ENCODE peak calls at places on chromosomes 2 and 18, in five cellular contexts. One of them, this sample, is unnamed.

GRCh38 chr18:67520276-67521035 is 3.9 kb upstream of the DSEL start:
- DNase-seq in H9: no peak
- DNase-seq in IMR-90: peak; percentile 76
- DNase-seq in colonic mucosa: no peak
- DNase-seq in fibroblast of lung: peak; percentile 71
- DNase-seq in this sample: peak; percentile 93

GRCh38 chr2:125397535-125398251 is 1258.3 kb upstream of the GYPC start:
- DNase-seq in H9: no peak
- DNase-seq in IMR-90: no peak
- DNase-seq in colonic mucosa: no peak
- DNase-seq in fibroblast of lung: no peak
- DNase-seq in this sample: no peak

GRCh38 chr2:236517463-236518077 is 52.1 kb upstream of the ACKR3 start:
- DNase-seq in H9: no peak
- DNase-seq in IMR-90: no peak
- DNase-seq in colonic mucosa: no peak
- DNase-seq in fibroblast of lung: no peak
- DNase-seq in this sample: no peak

GRCh38 chr2:47521666-47522285 is 118.8 kb downstream of the MSH2 start:
- DNase-seq in H9: no peak
- DNase-seq in IMR-90: no peak
- DNase-seq in colonic mucosa: no peak
- DNase-seq in fibroblast of lung: no peak
- DNase-seq in this sample: no peak

GRCh38 chr2:174025271-174026121 is 60.3 kb upstream of the SP3 start:
- DNase-seq in H9: no peak
- DNase-seq in IMR-90: peak; percentile 89
- DNase-seq in colonic mucosa: peak; percentile 62
- DNase-seq in fibroblast of lung: peak; percentile 72
- DNase-seq in this sample: peak; percentile 96

GRCh38 chr2:110910404-110910803 is 178.0 kb downstream of the ACOXL start:
- DNase-seq in H9: no peak
- DNase-seq in IMR-90: no peak
- DNase-seq in colonic mucosa: no peak
- DNase-seq in fibroblast of lung: no peak
- DNase-seq in this sample: no peak

GRCh38 chr2:112494839-112495238 is 12.9 kb downstream of the TTL start:
- DNase-seq in H9: no peak
- DNase-seq in IMR-90: no peak
- DNase-seq in colonic mucosa: no peak
- DNase-seq in fibroblast of lung: no peak
- DNase-seq in this sample: no peak

GRCh38 chr2:237901932-237902846 is 42.8 kb downstream of the RAMP1 start:
- DNase-seq in H9: peak; percentile 60
- DNase-seq in IMR-90: no peak
- DNase-seq in colonic mucosa: no peak
- DNase-seq in fibroblast of lung: no peak
- DNase-seq in this sample: no peak

GRCh38 chr2:240985881-240986786 is 12.3 kb upstream of the SNED1 start:
- DNase-seq in H9: no peak
- DNase-seq in IMR-90: no peak
- DNase-seq in colonic mucosa: no peak
- DNase-seq in fibroblast of lung: no peak
- DNase-seq in this sample: no peak

GRCh38 chr2:237441605-237442004 is 27.6 kb upstream of the COL6A3 start:
- DNase-seq in H9: no peak
- DNase-seq in IMR-90: peak; percentile 89
- DNase-seq in colonic mucosa: no peak
- DNase-seq in fibroblast of lung: peak; percentile 88
- DNase-seq in this sample: peak; percentile 59

GRCh38 chr18:11668441-11669169 is 20.5 kb upstream of the GNAL start:
- DNase-seq in H9: peak; percentile 16
- DNase-seq in IMR-90: no peak
- DNase-seq in colonic mucosa: no peak
- DNase-seq in fibroblast of lung: no peak
- DNase-seq in this sample: no peak

GRCh38 chr2:110946892-110947291 is 173.8 kb upstream of the BCL2L11 start:
- DNase-seq in H9: no peak
- DNase-seq in IMR-90: no peak
- DNase-seq in colonic mucosa: no peak
- DNase-seq in fibroblast of lung: no peak
- DNase-seq in this sample: no peak

GRCh38 chr2:15041429-15041837 is 408.9 kb downstream of the LRATD1 start:
- DNase-seq in H9: no peak
- DNase-seq in IMR-90: peak; percentile 60
- DNase-seq in colonic mucosa: no peak
- DNase-seq in fibroblast of lung: peak; percentile 25
- DNase-seq in this sample: peak; percentile 13

GRCh38 chr2:26847663-26848335 is at the start of gene DPYSL5:
- DNase-seq in H9: peak; percentile 92
- DNase-seq in IMR-90: no peak
- DNase-seq in colonic mucosa: no peak
- DNase-seq in fibroblast of lung: no peak
- DNase-seq in this sample: peak; percentile 7

GRCh38 chr2:97769308-97769707 is 55.9 kb downstream of the ZAP70 start:
- DNase-seq in H9: no peak
- DNase-seq in IMR-90: no peak
- DNase-seq in colonic mucosa: no peak
- DNase-seq in fibroblast of lung: no peak
- DNase-seq in this sample: no peak

GRCh38 chr2:191845876-191846786 is 757 bp downstream of the CAVIN2 start:
- DNase-seq in H9: no peak
- DNase-seq in IMR-90: no peak
- DNase-seq in colonic mucosa: no peak
- DNase-seq in fibroblast of lung: no peak
- DNase-seq in this sample: no peak

GRCh38 chr2:146666336-146666735 is 1178.5 kb upstream of the ACVR2A start:
- DNase-seq in H9: no peak
- DNase-seq in IMR-90: peak; percentile 4
- DNase-seq in colonic mucosa: no peak
- DNase-seq in fibroblast of lung: peak; percentile 30
- DNase-seq in this sample: peak; percentile 23

GRCh38 chr2:119264781-119265692 is 41.4 kb downstream of the STEAP3 start:
- DNase-seq in H9: peak; percentile 84
- DNase-seq in IMR-90: peak; percentile 48
- DNase-seq in colonic mucosa: peak; percentile 36
- DNase-seq in fibroblast of lung: peak; percentile 31
- DNase-seq in this sample: peak; percentile 63

GRCh38 chr2:183029219-183029618 is 9.0 kb downstream of the NCKAP1 start:
- DNase-seq in H9: no peak
- DNase-seq in IMR-90: peak; percentile 43
- DNase-seq in colonic mucosa: no peak
- DNase-seq in fibroblast of lung: peak; percentile 39
- DNase-seq in this sample: peak; percentile 50

GRCh38 chr2:11630855-11631254 is 39.1 kb downstream of the NTSR2 start:
- DNase-seq in H9: no peak
- DNase-seq in IMR-90: no peak
- DNase-seq in colonic mucosa: no peak
- DNase-seq in fibroblast of lung: no peak
- DNase-seq in this sample: no peak

GRCh38 chr2:168565512-168565911 is 109.4 kb downstream of the CERS6 start:
- DNase-seq in H9: no peak
- DNase-seq in IMR-90: no peak
- DNase-seq in colonic mucosa: no peak
- DNase-seq in fibroblast of lung: no peak
- DNase-seq in this sample: no peak

GRCh38 chr2:7044253-7045250 is 127.3 kb downstream of the RNF144A start:
- DNase-seq in H9: peak; percentile 50
- DNase-seq in IMR-90: peak; percentile 37
- DNase-seq in colonic mucosa: peak; percentile 70
- DNase-seq in fibroblast of lung: peak; percentile 44
- DNase-seq in this sample: peak; percentile 79

GRCh38 chr2:148745151-148745851 is 100.8 kb downstream of the EPC2 start:
- DNase-seq in H9: no peak
- DNase-seq in IMR-90: peak; percentile 50
- DNase-seq in colonic mucosa: no peak
- DNase-seq in fibroblast of lung: no peak
- DNase-seq in this sample: no peak

GRCh38 chr2:8692783-8693768 is 11.2 kb downstream of the ID2 start:
- DNase-seq in H9: peak; percentile 72
- DNase-seq in IMR-90: no peak
- DNase-seq in colonic mucosa: peak; percentile 82
- DNase-seq in fibroblast of lung: peak; percentile 11
- DNase-seq in this sample: peak; percentile 14

GRCh38 chr2:121771976-121772742 is 16.7 kb downstream of the TSN start:
- DNase-seq in H9: no peak
- DNase-seq in IMR-90: peak; percentile 32
- DNase-seq in colonic mucosa: no peak
- DNase-seq in fibroblast of lung: peak; percentile 62
- DNase-seq in this sample: no peak

DNA sequence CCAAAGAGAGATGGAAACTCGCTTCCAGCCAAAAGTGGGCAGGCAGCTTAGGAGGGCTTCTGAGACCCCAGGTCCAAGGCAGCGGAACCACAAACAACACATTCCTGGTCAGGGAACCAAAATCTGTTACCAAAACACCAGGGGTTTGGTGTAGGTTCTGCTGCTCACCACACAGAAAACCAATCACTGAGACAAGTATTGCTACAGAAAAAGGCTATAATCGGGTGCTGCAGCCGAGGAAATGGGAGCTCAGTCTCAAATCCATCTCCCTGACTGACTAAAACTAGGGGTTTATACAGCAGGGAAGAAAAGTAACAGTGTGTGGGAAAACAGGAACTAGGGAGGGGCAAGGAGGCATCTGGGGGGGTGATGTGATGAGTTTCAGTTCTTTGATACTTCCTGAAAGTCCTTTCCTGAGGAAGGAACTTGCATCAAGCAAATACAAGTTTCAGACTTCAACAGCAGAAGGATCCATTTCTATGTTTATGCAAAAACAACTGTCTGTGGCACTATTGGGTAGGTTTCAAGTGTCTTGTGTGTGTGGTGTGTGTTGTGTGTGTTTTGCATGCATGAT is 108.0 kb downstream of the FAM168B start:
- DNase-seq in H9: no peak
- DNase-seq in IMR-90: no peak
- DNase-seq in colonic mucosa: no peak
- DNase-seq in fibroblast of lung: no peak
- DNase-seq in this sample: no peak
- H3K9ac ChIP-seq in H9: no peak overlapping the region
- H3K9ac ChIP-seq in IMR-90: no peak overlapping the region
- H3K9ac ChIP-seq in colonic mucosa: no peak overlapping the region
- H3K9ac ChIP-seq in fibroblast of lung: no peak overlapping the region
- H3K9ac ChIP-seq in this sample: no peak overlapping the region

GRCh38 chr2:63051795-63052333 is 1.2 kb downstream of the OTX1 start:
- DNase-seq in H9: peak; percentile 35
- DNase-seq in IMR-90: no peak
- DNase-seq in colonic mucosa: no peak
- DNase-seq in fibroblast of lung: no peak
- DNase-seq in this sample: no peak
- H3K9ac ChIP-seq in H9: no peak overlapping the region
- H3K9ac ChIP-seq in IMR-90: no peak overlapping the region
- H3K9ac ChIP-seq in colonic mucosa: no peak overlapping the region
- H3K9ac ChIP-seq in fibroblast of lung: no peak overlapping the region
- H3K9ac ChIP-seq in this sample: no peak overlapping the region

DNA sequence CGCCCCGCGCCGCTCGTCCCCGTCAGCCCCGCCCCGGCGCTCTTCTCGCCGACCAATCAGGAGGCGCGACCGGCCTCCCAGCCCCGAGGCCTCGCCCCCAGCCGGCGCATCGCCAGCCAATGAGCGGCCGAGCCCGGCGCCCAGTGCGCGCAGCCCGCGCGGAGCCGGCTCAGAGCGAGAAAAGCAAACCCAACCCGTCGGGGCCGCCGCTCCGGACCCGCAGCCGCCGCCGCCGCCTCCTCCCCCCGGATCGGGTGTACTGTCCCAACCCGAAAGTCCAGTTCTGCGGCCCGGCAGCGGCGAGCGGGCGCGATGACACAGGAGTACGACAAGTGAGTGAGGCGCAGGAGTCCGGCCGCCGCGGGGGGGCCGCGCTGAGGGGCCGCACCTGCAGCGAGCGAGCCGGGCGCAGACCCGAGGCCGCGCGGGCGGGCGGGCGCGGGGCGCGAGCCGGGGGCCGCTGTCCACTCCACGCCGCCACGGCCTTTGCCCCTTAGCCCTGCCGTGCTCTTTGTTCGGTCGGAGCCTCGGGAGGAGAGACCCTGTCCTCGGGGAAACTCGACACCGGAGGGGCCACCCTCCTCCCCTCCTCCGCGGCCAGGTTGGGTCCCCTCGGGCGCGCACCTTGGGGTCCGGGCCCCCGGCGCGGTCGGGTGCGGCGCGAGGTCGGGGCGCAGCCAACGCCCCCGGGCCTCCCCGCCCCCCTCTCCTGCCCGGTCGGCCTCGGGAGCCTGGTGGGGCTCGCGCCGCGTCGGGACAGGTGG is at the start of gene GRHL1:
- DNase-seq in H9: peak; percentile 91
- DNase-seq in IMR-90: peak; percentile 86
- DNase-seq in colonic mucosa: peak; percentile 93
- DNase-seq in fibroblast of lung: peak; percentile 83
- DNase-seq in this sample: peak; percentile 97
- H3K9ac ChIP-seq in H9: no peak within 1 kb of the TSS
- H3K9ac ChIP-seq in IMR-90: peak within 1 kb of the TSS; percentile 53
- H3K9ac ChIP-seq in colonic mucosa: no peak within 1 kb of the TSS
- H3K9ac ChIP-seq in fibroblast of lung: no peak within 1 kb of the TSS
- H3K9ac ChIP-seq in this sample: peak within 1 kb of the TSS; percentile 74

DNA sequence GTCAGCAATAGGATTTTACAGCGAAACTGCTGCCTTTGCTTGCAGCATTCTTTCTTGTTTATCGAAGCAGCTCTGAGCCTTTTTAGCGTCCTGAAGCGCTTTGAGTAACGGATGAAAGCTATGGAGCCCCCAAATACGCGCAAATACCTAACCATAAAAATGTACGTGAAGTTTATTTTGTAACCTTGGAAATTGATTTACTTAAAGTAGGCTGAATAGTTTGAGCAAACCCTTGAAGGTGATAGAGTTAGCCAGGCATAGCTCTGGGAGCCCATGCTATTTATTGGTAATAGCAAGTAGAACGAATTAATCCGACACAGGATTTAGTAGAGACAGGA is 183 bp upstream of the ACADL start:
- DNase-seq in H9: no peak
- DNase-seq in IMR-90: no peak
- DNase-seq in colonic mucosa: peak; percentile 18
- DNase-seq in fibroblast of lung: peak; percentile 28
- DNase-seq in this sample: no peak
- H3K9ac ChIP-seq in H9: no peak overlapping the region
- H3K9ac ChIP-seq in IMR-90: no peak overlapping the region
- H3K9ac ChIP-seq in colonic mucosa: no peak overlapping the region
- H3K9ac ChIP-seq in fibroblast of lung: no peak overlapping the region
- H3K9ac ChIP-seq in this sample: peak overlapping the region; percentile 81

DNA sequence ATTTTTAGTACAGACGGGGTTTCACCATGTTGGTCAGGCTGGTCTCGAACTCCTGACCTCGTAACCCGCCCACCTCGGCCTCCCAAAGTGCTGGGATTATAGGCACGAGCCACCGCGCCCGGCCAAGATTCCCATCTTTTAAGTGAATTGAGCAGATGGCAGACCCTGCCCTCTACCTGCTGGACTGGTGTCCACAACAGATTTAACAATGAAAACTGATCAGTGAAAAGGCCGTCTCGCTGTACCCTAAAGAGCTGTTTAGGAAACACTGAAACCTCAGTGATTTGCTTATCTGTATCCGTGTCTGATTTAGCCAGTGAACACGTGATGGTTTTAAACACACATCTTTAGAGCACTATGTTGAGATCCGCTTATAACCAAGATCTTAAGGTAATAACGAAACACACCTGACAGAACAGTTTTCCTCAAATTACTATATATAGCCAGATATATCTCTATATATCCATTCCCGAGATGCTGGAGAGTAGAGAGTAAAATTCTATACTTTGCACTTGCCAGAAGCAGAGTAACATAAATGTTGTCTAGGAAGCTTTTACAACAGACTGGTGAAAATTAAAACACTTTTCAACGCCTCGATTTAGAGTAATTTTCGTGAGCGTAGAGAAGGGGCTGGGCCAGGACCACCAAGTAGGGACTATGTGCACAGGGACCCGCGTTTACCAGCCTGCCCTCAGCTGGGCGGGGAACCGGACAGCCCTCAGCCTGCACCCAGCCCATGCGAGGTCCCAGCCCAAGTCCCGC is 593 bp downstream of the FAM161A start:
- DNase-seq in H9: peak; percentile 83
- DNase-seq in IMR-90: no peak
- DNase-seq in colonic mucosa: peak; percentile 23
- DNase-seq in fibroblast of lung: peak; percentile 53
- DNase-seq in this sample: peak; percentile 81
- H3K9ac ChIP-seq in H9: peak overlapping the region; percentile 80
- H3K9ac ChIP-seq in IMR-90: peak overlapping the region; percentile 85
- H3K9ac ChIP-seq in colonic mucosa: peak overlapping the region; percentile 75
- H3K9ac ChIP-seq in fibroblast of lung: peak overlapping the region; percentile 69
- H3K9ac ChIP-seq in this sample: peak overlapping the region; percentile 84

This sample was measured in adipocyte.